ENCODE peak calls at places on chromosomes 11 and 22, in six cellular contexts. H, W, F, X, T and U are unnamed samples.

GRCh38 chr22:38296372-38296771 is 20.9 kb downstream of the CSNK1E start:
- DNase-seq in F (no peak), T (no peak), X (no peak), W (no peak), H (no peak), U (no peak)

GRCh38 chr11:94787798-94788197 is 19.6 kb downstream of the AMOTL1 start:
- DNase-seq in H (no peak), W (no peak), X (no peak), T (no peak), F (no peak), U (no peak)

GRCh38 chr22:29072193-29072978 is 449 bp upstream of the KREMEN1 start:
- DNase-seq in F (peak; percentile 72), X (peak; percentile 71), W (no peak), H (peak; percentile 92), T (peak; percentile 48), U (peak; percentile 70)

GRCh38 chr11:102177974-102178631 is 67.9 kb downstream of the YAP1 start:
- DNase-seq in F (peak; percentile 88), W (peak; percentile 51), T (peak; percentile 92), X (no peak), H (no peak), U (no peak)

GRCh38 chr22:48477031-48477721 is 1350.5 kb downstream of the BRD1 start:
- DNase-seq in X (no peak), H (no peak), W (no peak), T (no peak), F (no peak), U (no peak)

GRCh38 chr11:105553015-105553414 is 56.9 kb upstream of the GRIA4 start:
- DNase-seq in W (no peak), X (no peak), T (peak; percentile 21), F (peak; percentile 7), H (no peak), U (no peak)

GRCh38 chr11:73353422-73353821 is 22.8 kb upstream of the RELT start:
- DNase-seq in T (no peak), F (no peak), H (no peak), X (no peak), W (no peak), U (no peak)

GRCh38 chr11:122077459-122077858 is 38.6 kb downstream of the BLID start:
- DNase-seq in T (no peak), W (no peak), H (no peak), F (no peak), X (no peak), U (no peak)

GRCh38 chr11:11977206-11977938 is 31.1 kb downstream of the DKK3 start:
- DNase-seq in T (peak; percentile 97), H (peak; percentile 72), X (no peak), W (peak; percentile 92), F (peak; percentile 92), U (no peak)

GRCh38 chr11:9178716-9179115 is 86.4 kb downstream of the DENND5A start:
- DNase-seq in T (no peak), H (no peak), X (no peak), F (no peak), W (no peak), U (no peak)

GRCh38 chr11:124310746-124311145 is 3.0 kb downstream of the OR8D1 start:
- DNase-seq in F (peak; percentile 16), W (peak; percentile 55), T (peak; percentile 63), H (no peak), X (no peak), U (no peak)

GRCh38 chr22:48268771-48269552 is 1506.5 kb downstream of the TBC1D22A start:
- DNase-seq in H (no peak), W (no peak), T (no peak), X (no peak), F (no peak), U (no peak)

GRCh38 chr22:40202225-40202944 is 24.7 kb downstream of the TNRC6B start:
- DNase-seq in F (no peak), H (no peak), T (no peak), X (no peak), W (no peak), U (no peak)

GRCh38 chr11:47766363-47767227 is 546 bp downstream of the FNBP4 start:
- DNase-seq in W (peak; percentile 20), H (peak; percentile 83), T (peak; percentile 70), X (peak; percentile 80), F (peak; percentile 64), U (peak; percentile 73)

GRCh38 chr11:115959098-115959497 is 454.9 kb upstream of the CADM1 start:
- DNase-seq in F (no peak), X (no peak), T (peak; percentile 16), W (no peak), H (no peak), U (no peak)

GRCh38 chr22:19940536-19941364 is 822 bp upstream of the COMT start:
- DNase-seq in F (no peak), H (peak; percentile 54), X (no peak), T (no peak), W (no peak), U (no peak)

GRCh38 chr11:118742304-118742703 is 48.7 kb downstream of the DDX6 start:
- DNase-seq in X (no peak), T (no peak), W (no peak), H (no peak), F (no peak), U (no peak)

GRCh38 chr22:45149671-45150070 is 14.1 kb upstream of the NUP50 start:
- DNase-seq in H (no peak), T (peak; percentile 8), X (no peak), W (no peak), F (no peak), U (no peak)

GRCh38 chr22:32815943-32816342 is 14.4 kb downstream of the TIMP3 start:
- DNase-seq in T (no peak), H (no peak), X (no peak), F (no peak), W (no peak), U (no peak)

GRCh38 chr22:38204784-38205183 is 3.0 kb downstream of the MAFF start:
- DNase-seq in X (peak; percentile 73), W (no peak), F (no peak), H (no peak), T (peak; percentile 53), U (no peak)

GRCh38 chr22:46250035-46250782 is at the start of gene CDPF1:
- DNase-seq in H (peak; percentile 95), F (peak; percentile 84), T (peak; percentile 83), X (peak; percentile 88), W (peak; percentile 18), U (peak; percentile 86)

GRCh38 chr11:92886243-92886905 is 83.1 kb upstream of the MTNR1B start:
- DNase-seq in H (no peak), W (peak; percentile 53), X (no peak), T (peak; percentile 41), F (peak; percentile 69), U (no peak)

GRCh38 chr11:113628912-113629311 is 77.2 kb downstream of the TMPRSS5 start:
- DNase-seq in W (no peak), T (no peak), F (no peak), X (no peak), H (no peak), U (no peak)

GRCh38 chr11:126473269-126473668 is 117.8 kb downstream of the ST3GAL4 start:
- DNase-seq in W (no peak), T (no peak), X (no peak), H (no peak), F (no peak), U (no peak)

GRCh38 chr11:120660024-120660565 is 148.5 kb downstream of the GRIK4 start:
- DNase-seq in F (peak; percentile 25), H (no peak), T (peak; percentile 41), X (no peak), W (no peak), U (peak; percentile 64)
- TF ChIP-seq CTCF in F (peak; percentile 26), H (peak; percentile 11), T (peak; percentile 18), X (no peak), W (peak; percentile 36), U (peak; percentile 62)

GRCh38 chr11:2964782-2965181 is 27.3 kb downstream of the NAP1L4 start:
- DNase-seq in X (no peak), H (no peak), W (no peak), F (no peak), T (no peak), U (no peak)

GRCh38 chr11:2974272-2974671 is 17.9 kb downstream of the NAP1L4 start:
- DNase-seq in X (no peak), W (no peak), H (no peak), F (no peak), T (no peak), U (no peak)

GRCh38 chr11:2963112-2963754 is 28.9 kb downstream of the NAP1L4 start:
- DNase-seq in T (no peak), H (no peak), F (no peak), X (no peak), W (no peak), U (no peak)

DNA sequence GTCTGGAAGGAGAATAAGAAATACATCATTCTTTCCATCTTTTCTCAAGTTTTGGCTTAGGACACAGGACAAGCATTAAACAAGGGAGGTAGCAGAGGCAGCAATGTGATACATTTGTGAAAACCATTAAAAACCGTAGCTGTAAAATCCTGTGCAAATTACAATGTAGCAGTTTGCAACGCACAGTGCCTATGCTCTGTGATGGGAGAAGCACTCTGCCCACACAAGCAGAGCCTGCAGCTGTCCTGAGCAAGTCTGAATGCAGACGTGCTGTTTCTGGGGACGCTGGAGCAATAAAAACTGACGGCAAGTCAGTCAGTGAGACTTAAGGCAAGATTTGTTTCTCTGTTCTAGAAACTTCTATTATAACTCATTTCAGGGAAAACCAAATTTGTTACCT is 23.6 kb downstream of the NAP1L4 start:
- DNase-seq in W (no peak), T (no peak), H (no peak), X (no peak), F (no peak), U (no peak)
- TF ChIP-seq CTCF in W (no peak), T (no peak), H (no peak), X (no peak), F (no peak), U (no peak)

DNA sequence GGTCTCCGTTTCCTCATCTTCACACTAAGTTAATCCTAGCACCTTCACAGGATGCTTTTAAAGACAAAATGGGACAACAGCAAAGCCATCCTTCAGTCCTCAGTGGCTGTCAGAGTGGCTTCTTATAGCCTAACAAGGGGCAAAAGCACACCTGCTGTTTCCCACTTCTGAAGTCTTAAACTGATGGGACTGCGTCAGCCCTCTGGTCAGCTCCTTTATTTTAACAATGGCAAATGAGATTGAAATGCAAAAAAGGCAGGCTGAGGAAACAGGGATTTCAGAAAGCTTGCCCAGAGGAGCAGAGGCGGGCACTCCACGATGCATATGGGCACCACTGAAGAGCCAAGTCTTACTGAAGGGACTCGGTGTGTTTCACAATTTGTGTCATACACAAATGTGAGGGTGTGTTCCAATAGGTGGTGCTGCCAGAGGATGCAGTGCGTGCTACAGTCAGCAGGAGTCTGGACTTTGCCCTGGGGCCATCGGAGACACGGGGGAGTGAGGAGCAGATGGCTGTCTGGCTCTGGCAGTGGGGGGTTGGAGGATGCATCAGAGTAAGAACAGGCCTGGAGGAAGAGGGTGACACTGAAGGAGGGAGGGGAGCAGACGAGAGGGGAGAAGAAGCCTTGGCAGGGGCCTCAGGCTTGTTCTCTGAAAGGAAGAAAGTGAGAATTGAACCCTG is 47.3 kb downstream of the TENM4 start:
- DNase-seq in X (no peak), T (no peak), H (no peak), W (no peak), F (no peak), U (no peak)
- TF ChIP-seq CTCF in X (no peak), T (no peak), H (no peak), W (no peak), F (no peak), U (no peak)

DNA sequence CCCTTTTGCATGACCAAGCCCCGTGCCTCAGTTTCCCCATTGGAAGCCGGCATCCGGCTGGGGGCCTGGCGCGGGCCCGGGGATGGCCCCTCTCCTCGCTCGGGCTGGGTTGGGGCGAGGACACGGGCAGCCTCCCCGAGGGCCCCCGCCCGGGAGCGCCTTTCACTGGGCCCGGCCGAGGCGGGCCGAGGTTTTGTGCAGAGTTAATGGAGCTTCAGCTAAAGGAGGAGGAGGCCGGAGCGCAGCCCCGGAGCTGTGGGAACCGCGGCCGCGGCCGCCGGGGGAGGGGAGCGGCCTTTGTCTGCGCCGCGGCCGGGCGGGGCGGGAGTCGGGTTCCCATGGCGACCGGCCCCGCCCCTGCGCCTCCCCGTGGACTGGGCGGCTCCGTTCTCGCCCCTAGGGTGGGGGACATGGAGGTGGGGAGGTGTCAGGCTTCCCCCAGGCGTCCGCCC is 1.4 kb upstream of the MAPK11 start:
- DNase-seq in X (peak; percentile 56), T (peak; percentile 63), W (no peak), F (peak; percentile 71), H (no peak), U (no peak)
- TF ChIP-seq CTCF in X (no peak), T (no peak), W (no peak), F (no peak), H (no peak), U (no peak)